ENCODE peak calls at places on chromosomes 16 and 17, in ten cellular contexts. Y is activated CD4-positive, alpha-beta T cell treated with anti-CD3 and anti-CD28 coated beads, Interleukin-2, amount 50 U/mL, for 48 hours; I is Peyer's patch; S is effector memory CD4-positive, alpha-beta T cell; G is left ventricle myocardium superior; X is ascending aorta; L is endothelial cell of umbilical vein; D is activated naive CD8-positive, alpha-beta T cell treated with anti-CD3 and anti-CD28 coated beads, Interleukin-2, amount 50 U/mL, for 24 hours; W is GM06990; M is cardiac muscle cell. H is an unnamed sample.
A peak's percentile ranks its signal among the peaks of the same experiment; 100 is the strongest.

GRCh38 chr17:66892286-66892685 is 57.4 kb downstream of the CACNG5 start:
- DNase-seq in D (no peak), Y (no peak), M (no peak), S (no peak), G (no peak), X (no peak), W (no peak), L (no peak), I (no peak), H (no peak)

GRCh38 chr16:1054660-1055556 is 17.6 kb upstream of the SSTR5 start:
- DNase-seq in I (peak; percentile 76), W (no peak), L (peak; percentile 36), X (no peak), G (peak; percentile 81), S (no peak), Y (peak; percentile 57), D (peak; percentile 59), M (peak; percentile 86), H (peak; percentile 26)

GRCh38 chr17:20095366-20096080 is 86.4 kb downstream of the SPECC1 start:
- DNase-seq in M (peak; percentile 77), W (no peak), L (peak; percentile 27), S (no peak), G (peak; percentile 85), X (peak; percentile 89), D (no peak), I (no peak), Y (no peak), H (peak; percentile 26)

GRCh38 chr16:57134982-57135381 is 42.6 kb downstream of the CPNE2 start:
- DNase-seq in D (peak; percentile 21), M (no peak), G (no peak), Y (peak; percentile 35), X (no peak), S (peak; percentile 12), L (no peak), I (peak; percentile 60), W (no peak), H (no peak)

GRCh38 chr17:31404028-31404949 is 12.8 kb downstream of the RAB11FIP4 start:
- DNase-seq in G (no peak), D (no peak), I (no peak), M (no peak), L (no peak), X (peak; percentile 59), S (no peak), W (no peak), Y (peak; percentile 16), H (no peak)

GRCh38 chr17:72702998-72703397 is 389.5 kb downstream of the SLC39A11 start:
- DNase-seq in I (no peak), L (no peak), M (no peak), S (no peak), G (no peak), Y (no peak), X (no peak), D (no peak), W (no peak), H (no peak)

GRCh38 chr16:17416461-17417221 is 54.1 kb downstream of the XYLT1 start:
- DNase-seq in W (peak; percentile 76), I (no peak), X (no peak), M (peak; percentile 59), G (peak; percentile 36), Y (peak; percentile 62), L (no peak), D (peak; percentile 59), S (peak; percentile 18), H (no peak)

GRCh38 chr16:85104821-85105391 is 7.4 kb downstream of the CIBAR2 start:
- DNase-seq in Y (no peak), I (no peak), S (peak; percentile 8), G (no peak), L (no peak), M (no peak), W (peak; percentile 46), D (peak; percentile 21), X (no peak), H (no peak)

GRCh38 chr16:21708533-21709115 is 44.9 kb downstream of the OTOA start:
- DNase-seq in X (peak; percentile 85), W (peak; percentile 52), D (peak; percentile 89), I (peak; percentile 53), S (peak; percentile 72), Y (peak; percentile 92), G (peak; percentile 52), M (peak; percentile 80), L (peak; percentile 74), H (peak; percentile 86)

GRCh38 chr17:17998934-17999333 is 26.3 kb downstream of the DRC3 start:
- DNase-seq in L (no peak), M (no peak), D (no peak), I (no peak), G (no peak), W (no peak), S (no peak), X (no peak), Y (no peak), H (no peak)

GRCh38 chr17:17420561-17421269 is 56.1 kb upstream of the MED9 start:
- DNase-seq in X (peak; percentile 76), G (peak; percentile 86), Y (no peak), M (no peak), D (no peak), L (no peak), W (no peak), I (no peak), S (no peak), H (peak; percentile 53)

GRCh38 chr17:66982011-66982508 is 17.6 kb downstream of the CACNG4 start:
- DNase-seq in D (no peak), Y (no peak), W (no peak), L (no peak), I (no peak), G (no peak), S (no peak), M (no peak), X (no peak), H (no peak)

GRCh38 chr17:17871913-17872312 is 35.1 kb upstream of the SREBF1 start:
- DNase-seq in S (no peak), I (no peak), L (no peak), X (no peak), M (no peak), D (no peak), G (no peak), W (no peak), Y (no peak), H (no peak)

GRCh38 chr17:80561541-80562114 is 17.0 kb downstream of the RPTOR start:
- DNase-seq in D (no peak), M (no peak), X (no peak), Y (no peak), S (no peak), I (no peak), G (no peak), L (no peak), W (no peak), H (no peak)

H was measured in erythroblast.